ENCODE peak calls at places on chromosomes 5 and 9, in ten cellular contexts. K is adipocyte; B is IMR-90; A is stimulated activated CD8-positive, alpha-beta memory T cell treated with anti-CD3 and anti-CD28 coated beads, Interleukin-4, amount 100 ng/mL, for 4 hours; T is cardiac muscle cell; Y is HEK293T; E is AG10803; U is BE2C; G is glutamatergic neuron; Z is heart right ventricle. R is an unnamed sample.

GRCh38 chr5:151903243-151903653 is 21.4 kb downstream of the GLRA1 start:
- DNase-seq in K (no peak), Z (no peak), Y (no peak), G (no peak), T (no peak), B (no peak), A (no peak), U (no peak), E (no peak), R (no peak)

GRCh38 chr9:88017086-88017485 is 42.8 kb upstream of the CDK20 start:
- DNase-seq in E (peak), U (no peak), T (peak), B (peak), K (peak), A (no peak), G (no peak), Y (no peak), Z (no peak), R (peak)

GRCh38 chr5:33711094-33711670 is 180.6 kb downstream of the ADAMTS12 start:
- DNase-seq in K (no peak), U (no peak), A (no peak), Y (no peak), B (no peak), E (no peak), T (no peak), Z (no peak), G (no peak), R (no peak)

GRCh38 chr5:154756871-154757646 is 1.9 kb downstream of the LARP1 start:
- DNase-seq in T (peak), G (peak), A (peak), Y (no peak), E (peak), B (peak), Z (peak), U (peak), K (peak), R (peak)

GRCh38 chr9:110015759-110016158 is 192.2 kb downstream of the C9orf152 start:
- DNase-seq in K (peak), T (peak), E (peak), U (no peak), G (no peak), A (no peak), Y (no peak), B (peak), Z (no peak), R (peak)

GRCh38 chr5:118956727-118957126 is 31.6 kb downstream of the DTWD2 start:
- DNase-seq in U (no peak), E (peak), K (peak), A (no peak), B (peak), Z (no peak), G (no peak), T (peak), Y (no peak), R (peak)

GRCh38 chr5:180343110-180343845 is 9.9 kb downstream of the GFPT2 start:
- DNase-seq in U (no peak), Z (no peak), A (no peak), T (peak), K (peak), E (peak), G (no peak), B (peak), Y (no peak), R (no peak)

GRCh38 chr5:168093200-168093930 is 198.1 kb upstream of the WWC1 start:
- DNase-seq in Z (no peak), U (no peak), K (peak), T (peak), G (no peak), Y (no peak), A (no peak), E (peak), B (no peak), R (peak)

GRCh38 chr9:122263699-122264349 is 816 bp downstream of the RBM18 start:
- DNase-seq in E (peak), Y (no peak), K (peak), Z (no peak), A (no peak), T (peak), U (no peak), G (no peak), B (peak), R (no peak)

GRCh38 chr9:90540734-90541133 is 101.9 kb downstream of the DIRAS2 start:
- DNase-seq in T (no peak), Z (no peak), B (no peak), Y (no peak), G (no peak), U (no peak), A (no peak), K (no peak), E (no peak), R (no peak)

GRCh38 chr9:12640021-12640587 is 53.1 kb upstream of the TYRP1 start:
- DNase-seq in T (peak), Z (no peak), Y (peak), K (peak), U (no peak), E (peak), B (peak), G (no peak), A (no peak), R (peak)

GRCh38 chr5:107979900-107980299 is 309.2 kb upstream of the EFNA5 start:
- DNase-seq in G (no peak), Z (no peak), K (no peak), E (no peak), U (no peak), T (no peak), B (no peak), A (no peak), Y (no peak), R (no peak)

GRCh38 chr9:94865599-94866456 is 139.3 kb downstream of the AOPEP start:
- DNase-seq in Z (peak), Y (no peak), T (no peak), B (peak), E (peak), A (no peak), K (peak), U (peak), G (peak), R (no peak)

GRCh38 chr5:82985763-82986162 is 91.4 kb downstream of the TMEM167A start:
- DNase-seq in B (no peak), Y (no peak), T (no peak), E (no peak), U (no peak), Z (no peak), A (no peak), G (no peak), K (no peak), R (no peak)

GRCh38 chr9:99054581-99054980 is 50.3 kb upstream of the TGFBR1 start:
- DNase-seq in U (no peak), T (no peak), Z (no peak), K (no peak), B (no peak), G (no peak), E (peak), A (no peak), Y (no peak), R (peak)

GRCh38 chr9:130473521-130473920 is 28.8 kb downstream of the ASS1 start:
- DNase-seq in Y (no peak), E (no peak), Z (no peak), B (no peak), G (no peak), K (no peak), A (no peak), T (no peak), U (no peak), R (no peak)

GRCh38 chr9:4020747-4021296 is 279.0 kb downstream of the GLIS3 start:
- DNase-seq in T (no peak), K (no peak), U (no peak), Y (no peak), Z (no peak), A (no peak), E (no peak), B (peak), G (no peak), R (no peak)

GRCh38 chr9:35791321-35791921 is at the start of gene NPR2:
- DNase-seq in U (peak), G (peak), Y (no peak), T (peak), E (peak), B (peak), A (no peak), K (peak), Z (peak), R (peak)

GRCh38 chr5:44945743-44946142 is 137.0 kb downstream of the MRPS30 start:
- DNase-seq in E (no peak), G (no peak), T (no peak), Z (no peak), B (no peak), K (no peak), U (no peak), A (no peak), Y (no peak), R (no peak)

R was measured in EL.